ENCODE peak calls at places on chromosomes 5 and 9, in nine cellular contexts. O, U, P, K, F, Q, N, J and I are unnamed samples.

GRCh38 chr9:69207503-69207902 is 33.4 kb downstream of the TJP2 start:
- DNase-seq in F (no peak), J (no peak), N (no peak), K (no peak), O (no peak), U (no peak), P (no peak), Q (no peak), I (no peak)

GRCh38 chr5:76180817-76181805 is 97.9 kb downstream of the SV2C start:
- DNase-seq in Q (peak), J (no peak), U (no peak), N (no peak), O (no peak), P (no peak), K (no peak), F (no peak), I (no peak)

GRCh38 chr5:106254784-106255183 is 1416.0 kb downstream of the EFNA5 start:
- DNase-seq in O (no peak), K (no peak), Q (no peak), J (no peak), U (no peak), F (no peak), N (no peak), P (no peak), I (no peak)

GRCh38 chr9:69976165-69976564 is 67.5 kb upstream of the MAMDC2 start:
- DNase-seq in N (no peak), P (no peak), J (no peak), O (no peak), Q (no peak), K (peak), U (no peak), F (no peak), I (no peak)

GRCh38 chr9:115786321-115786720 is 367.3 kb upstream of the PAPPA start:
- DNase-seq in K (peak), N (no peak), Q (no peak), P (no peak), F (no peak), J (no peak), O (no peak), U (no peak), I (no peak)

GRCh38 chr9:5042661-5043178 is 57.6 kb downstream of the JAK2 start:
- DNase-seq in K (no peak), O (no peak), U (peak), J (no peak), P (no peak), N (no peak), F (no peak), Q (no peak), I (no peak)

GRCh38 chr9:134325096-134325812 is 1.0 kb upstream of the RXRA start:
- DNase-seq in J (peak), U (no peak), F (peak), N (peak), K (peak), P (no peak), O (peak), Q (no peak), I (no peak)

GRCh38 chr5:89883967-89884366 is 525.6 kb downstream of the CETN3 start:
- DNase-seq in O (no peak), F (no peak), P (no peak), K (no peak), N (no peak), U (no peak), J (no peak), Q (no peak), I (no peak)

GRCh38 chr5:60487466-60487865 is 212.5 kb downstream of the DEPDC1B start:
- DNase-seq in Q (no peak), U (no peak), J (no peak), K (no peak), P (no peak), F (no peak), N (no peak), O (no peak), I (no peak)

GRCh38 chr5:173753307-173754168 is 134.6 kb upstream of the CPEB4 start:
- DNase-seq in U (peak), P (no peak), F (peak), Q (no peak), J (peak), O (peak), K (peak), N (no peak), I (no peak)

GRCh38 chr5:53480474-53481353 is at the start of gene FST:
- DNase-seq in N (no peak), O (peak), K (peak), P (no peak), J (peak), Q (no peak), U (peak), F (peak), I (no peak)

GRCh38 chr5:29114331-29114768 is 2076.0 kb upstream of the CDH9 start:
- DNase-seq in N (no peak), Q (no peak), K (no peak), J (no peak), O (no peak), P (no peak), U (no peak), F (no peak), I (no peak)

GRCh38 chr9:68964102-68964541 is 49.8 kb downstream of the PRKACG start:
- DNase-seq in F (no peak), P (no peak), O (no peak), Q (no peak), U (no peak), J (no peak), N (no peak), K (no peak), I (no peak)

GRCh38 chr5:11182441-11183080 is 421.5 kb upstream of the DAP start:
- DNase-seq in U (no peak), N (no peak), Q (no peak), O (no peak), J (peak), P (no peak), F (no peak), K (peak), I (no peak)

GRCh38 chr5:133523013-133523658 is 89.2 kb downstream of the FSTL4 start:
- DNase-seq in F (no peak), U (no peak), K (no peak), O (no peak), N (no peak), J (no peak), P (no peak), Q (no peak), I (no peak)

GRCh38 chr5:36066540-36067210 is at the start of gene UGT3A2:
- DNase-seq in K (no peak), P (no peak), Q (no peak), O (no peak), U (no peak), N (no peak), F (no peak), J (peak), I (no peak)